ENCODE peak calls at places on chromosomes 13 and 19, in seven cellular contexts. P is heart right ventricle; A is AG10803; G is fibroblast of lung; R is lower leg skin; X is left lung; W is activated CD4-positive, alpha-beta T cell treated with anti-CD3 and anti-CD28 coated beads, Interleukin-2, amount 50 U/mL, for 1 hour. N is an unnamed sample.

GRCh38 chr19:52307275-52307674 is 10.3 kb downstream of the ZNF480 start:
- DNase-seq in P (no peak), A (peak), G (peak), R (no peak), X (no peak), W (no peak), N (no peak)

GRCh38 chr13:90414691-90415596 is 932.5 kb upstream of the MIR17HG start:
- DNase-seq in P (no peak), A (peak), G (peak), R (no peak), X (no peak), W (no peak), N (no peak)

GRCh38 chr13:21517576-21517975 is 58.5 kb upstream of the ZDHHC20 start:
- DNase-seq in P (no peak), A (no peak), G (no peak), R (no peak), X (no peak), W (no peak), N (no peak)

GRCh38 chr19:46404039-46404883 is 9.1 kb downstream of the CCDC8 start:
- DNase-seq in P (peak), A (peak), G (peak), R (no peak), X (peak), W (no peak), N (no peak)

GRCh38 chr19:1470864-1471513 is 8.0 kb downstream of the C19orf25 start:
- DNase-seq in P (peak), A (no peak), G (no peak), R (no peak), X (peak), W (no peak), N (no peak)

GRCh38 chr13:44818428-44818827 is 170.8 kb downstream of the NUFIP1 start:
- DNase-seq in P (no peak), A (no peak), G (no peak), R (no peak), X (no peak), W (no peak), N (no peak)

GRCh38 chr19:34639491-34640085 is 37.4 kb downstream of the SCGB2B2 start:
- DNase-seq in P (no peak), A (peak), G (peak), R (no peak), X (no peak), W (peak), N (peak)

GRCh38 chr13:110989331-110989730 is 74.5 kb upstream of the ANKRD10 start:
- DNase-seq in P (no peak), A (peak), G (peak), R (no peak), X (no peak), W (no peak), N (no peak)

GRCh38 chr19:2573916-2574315 is 98.0 kb downstream of the GADD45B start:
- DNase-seq in P (no peak), A (no peak), G (no peak), R (no peak), X (no peak), W (no peak), N (no peak)

GRCh38 chr13:74573654-74574053 is 439.4 kb upstream of the KLF12 start:
- DNase-seq in P (peak), A (no peak), G (no peak), R (no peak), X (no peak), W (no peak), N (no peak)

GRCh38 chr19:12954150-12954962 is 2.7 kb downstream of the GADD45GIP1 start:
- DNase-seq in P (no peak), A (no peak), G (no peak), R (no peak), X (no peak), W (no peak), N (peak)

GRCh38 chr19:7076151-7076550 is 6.6 kb downstream of the ZNF557 start:
- DNase-seq in P (no peak), A (no peak), G (no peak), R (no peak), X (no peak), W (no peak), N (no peak)

GRCh38 chr13:34064456-34065205 is 246.7 kb downstream of the RFC3 start:
- DNase-seq in P (no peak), A (no peak), G (no peak), R (no peak), X (no peak), W (no peak), N (no peak)

GRCh38 chr19:37127999-37128820 is 44.3 kb downstream of the ZNF585A start:
- DNase-seq in P (no peak), A (no peak), G (no peak), R (no peak), X (no peak), W (no peak), N (no peak)

GRCh38 chr19:33871605-33872004 is 74.9 kb downstream of the KCTD15 start:
- DNase-seq in P (no peak), A (no peak), G (no peak), R (no peak), X (no peak), W (no peak), N (no peak)

GRCh38 chr13:60509601-60510386 is 112.8 kb downstream of the TDRD3 start:
- DNase-seq in P (no peak), A (peak), G (no peak), R (no peak), X (no peak), W (no peak), N (no peak)

GRCh38 chr13:26867451-26868067 is 107.0 kb upstream of the GPR12 start:
- DNase-seq in P (no peak), A (peak), G (peak), R (no peak), X (no peak), W (no peak), N (no peak)

GRCh38 chr19:18349524-18350128 is 9.2 kb downstream of the PGPEP1 start:
- DNase-seq in P (peak), A (peak), G (peak), R (no peak), X (peak), W (no peak), N (no peak)

GRCh38 chr13:47291116-47291656 is 394.3 kb upstream of the HTR2A start:
- DNase-seq in P (no peak), A (no peak), G (no peak), R (no peak), X (no peak), W (no peak), N (no peak)

GRCh38 chr19:38693380-38694223 is 46.2 kb downstream of the ACTN4 start:
- DNase-seq in P (no peak), A (peak), G (peak), R (no peak), X (peak), W (peak), N (peak)